ENCODE peak calls at places on chromosomes 16 and 17, in seven cellular contexts. One of them, this sample, is unnamed.

GRCh38 chr17:44417553-44417952 is 28.1 kb upstream of the ITGA2B start:
- DNase-seq in H9: no peak
- DNase-seq in neuronal stem cell: no peak
- DNase-seq in mesendoderm: peak; percentile 22
- DNase-seq in IMR-90: peak; percentile 97
- DNase-seq in trophoblast cell: peak; percentile 13
- DNase-seq in H1: no peak
- DNase-seq in this sample: peak; percentile 59

GRCh38 chr16:56370836-56371235 is 54.5 kb downstream of the AMFR start:
- DNase-seq in H9: no peak
- DNase-seq in neuronal stem cell: no peak
- DNase-seq in mesendoderm: no peak
- DNase-seq in IMR-90: peak; percentile 32
- DNase-seq in trophoblast cell: peak; percentile 9
- DNase-seq in H1: no peak
- DNase-seq in this sample: peak; percentile 57

GRCh38 chr16:64158941-64159588 is 962.8 kb downstream of the CDH11 start:
- DNase-seq in H9: no peak
- DNase-seq in neuronal stem cell: no peak
- DNase-seq in mesendoderm: no peak
- DNase-seq in IMR-90: no peak
- DNase-seq in trophoblast cell: no peak
- DNase-seq in H1: no peak
- DNase-seq in this sample: no peak

GRCh38 chr16:24525970-24526559 is 13.3 kb upstream of the RBBP6 start:
- DNase-seq in H9: peak; percentile 4
- DNase-seq in neuronal stem cell: no peak
- DNase-seq in mesendoderm: no peak
- DNase-seq in IMR-90: no peak
- DNase-seq in trophoblast cell: peak; percentile 95
- DNase-seq in H1: no peak
- DNase-seq in this sample: no peak

GRCh38 chr17:49725453-49725852 is 17.7 kb upstream of the SLC35B1 start:
- DNase-seq in H9: no peak
- DNase-seq in neuronal stem cell: no peak
- DNase-seq in mesendoderm: no peak
- DNase-seq in IMR-90: no peak
- DNase-seq in trophoblast cell: no peak
- DNase-seq in H1: no peak
- DNase-seq in this sample: no peak

GRCh38 chr16:11481987-11482386 is 104.7 kb downstream of the LITAF start:
- DNase-seq in H9: no peak
- DNase-seq in neuronal stem cell: no peak
- DNase-seq in mesendoderm: no peak
- DNase-seq in IMR-90: peak; percentile 95
- DNase-seq in trophoblast cell: no peak
- DNase-seq in H1: no peak
- DNase-seq in this sample: peak; percentile 71

GRCh38 chr17:60704170-60704569 is 26.5 kb downstream of the BCAS3 start:
- DNase-seq in H9: no peak
- DNase-seq in neuronal stem cell: no peak
- DNase-seq in mesendoderm: no peak
- DNase-seq in IMR-90: no peak
- DNase-seq in trophoblast cell: no peak
- DNase-seq in H1: no peak
- DNase-seq in this sample: no peak

GRCh38 chr16:49986351-49987124 is 38.5 kb upstream of the CNEP1R1 start:
- DNase-seq in H9: peak; percentile 39
- DNase-seq in neuronal stem cell: no peak
- DNase-seq in mesendoderm: no peak
- DNase-seq in IMR-90: peak; percentile 27
- DNase-seq in trophoblast cell: peak; percentile 68
- DNase-seq in H1: no peak
- DNase-seq in this sample: no peak

GRCh38 chr16:84115919-84116719 is 623 bp downstream of the MBTPS1 start:
- DNase-seq in H9: no peak
- DNase-seq in neuronal stem cell: no peak
- DNase-seq in mesendoderm: peak; percentile 67
- DNase-seq in IMR-90: peak; percentile 39
- DNase-seq in trophoblast cell: peak; percentile 80
- DNase-seq in H1: no peak
- DNase-seq in this sample: peak; percentile 49

GRCh38 chr17:40095944-40096791 is 4.2 kb downstream of the NR1D1 start:
- DNase-seq in H9: no peak
- DNase-seq in neuronal stem cell: no peak
- DNase-seq in mesendoderm: no peak
- DNase-seq in IMR-90: peak; percentile 19
- DNase-seq in trophoblast cell: peak; percentile 41
- DNase-seq in H1: no peak
- DNase-seq in this sample: no peak

GRCh38 chr16:82664181-82664580 is 37.4 kb downstream of the CDH13 start:
- DNase-seq in H9: no peak
- DNase-seq in neuronal stem cell: no peak
- DNase-seq in mesendoderm: no peak
- DNase-seq in IMR-90: no peak
- DNase-seq in trophoblast cell: no peak
- DNase-seq in H1: no peak
- DNase-seq in this sample: no peak

GRCh38 chr16:75306102-75306762 is 54.8 kb upstream of the BCAR1 start:
- DNase-seq in H9: no peak
- DNase-seq in neuronal stem cell: no peak
- DNase-seq in mesendoderm: no peak
- DNase-seq in IMR-90: peak; percentile 47
- DNase-seq in trophoblast cell: peak; percentile 84
- DNase-seq in H1: no peak
- DNase-seq in this sample: no peak

GRCh38 chr16:61412562-61412961 is 623.7 kb downstream of the CDH8 start:
- DNase-seq in H9: no peak
- DNase-seq in neuronal stem cell: no peak
- DNase-seq in mesendoderm: no peak
- DNase-seq in IMR-90: no peak
- DNase-seq in trophoblast cell: no peak
- DNase-seq in H1: no peak
- DNase-seq in this sample: no peak

GRCh38 chr16:84111481-84111880 is 5.3 kb downstream of the MBTPS1 start:
- DNase-seq in H9: no peak
- DNase-seq in neuronal stem cell: no peak
- DNase-seq in mesendoderm: no peak
- DNase-seq in IMR-90: no peak
- DNase-seq in trophoblast cell: no peak
- DNase-seq in H1: no peak
- DNase-seq in this sample: no peak

GRCh38 chr17:35460354-35460851 is 11.8 kb upstream of the SLFN13 start:
- DNase-seq in H9: peak; percentile 98
- DNase-seq in neuronal stem cell: peak; percentile 50
- DNase-seq in mesendoderm: peak; percentile 87
- DNase-seq in IMR-90: no peak
- DNase-seq in trophoblast cell: peak; percentile 85
- DNase-seq in H1: peak; percentile 59
- DNase-seq in this sample: no peak

GRCh38 chr16:15461376-15461775 is 27.0 kb downstream of the BMERB1 start:
- DNase-seq in H9: no peak
- DNase-seq in neuronal stem cell: no peak
- DNase-seq in mesendoderm: no peak
- DNase-seq in IMR-90: no peak
- DNase-seq in trophoblast cell: no peak
- DNase-seq in H1: no peak
- DNase-seq in this sample: no peak

GRCh38 chr17:41491476-41491875 is 1.8 kb upstream of the KRT36 start:
- DNase-seq in H9: no peak
- DNase-seq in neuronal stem cell: no peak
- DNase-seq in mesendoderm: no peak
- DNase-seq in IMR-90: no peak
- DNase-seq in trophoblast cell: no peak
- DNase-seq in H1: no peak
- DNase-seq in this sample: no peak

GRCh38 chr17:41492771-41493170 is 3.1 kb upstream of the KRT36 start:
- DNase-seq in H9: no peak
- DNase-seq in neuronal stem cell: no peak
- DNase-seq in mesendoderm: no peak
- DNase-seq in IMR-90: peak; percentile 27
- DNase-seq in trophoblast cell: no peak
- DNase-seq in H1: no peak
- DNase-seq in this sample: peak; percentile 67

GRCh38 chr17:41494524-41494923 is 4.8 kb upstream of the KRT36 start:
- DNase-seq in H9: no peak
- DNase-seq in neuronal stem cell: no peak
- DNase-seq in mesendoderm: peak; percentile 47
- DNase-seq in IMR-90: peak; percentile 39
- DNase-seq in trophoblast cell: peak; percentile 40
- DNase-seq in H1: no peak
- DNase-seq in this sample: peak; percentile 37

GRCh38 chr17:41490620-41491019 is 910 bp upstream of the KRT36 start:
- DNase-seq in H9: no peak
- DNase-seq in neuronal stem cell: no peak
- DNase-seq in mesendoderm: no peak
- DNase-seq in IMR-90: no peak
- DNase-seq in trophoblast cell: no peak
- DNase-seq in H1: no peak
- DNase-seq in this sample: no peak

DNA sequence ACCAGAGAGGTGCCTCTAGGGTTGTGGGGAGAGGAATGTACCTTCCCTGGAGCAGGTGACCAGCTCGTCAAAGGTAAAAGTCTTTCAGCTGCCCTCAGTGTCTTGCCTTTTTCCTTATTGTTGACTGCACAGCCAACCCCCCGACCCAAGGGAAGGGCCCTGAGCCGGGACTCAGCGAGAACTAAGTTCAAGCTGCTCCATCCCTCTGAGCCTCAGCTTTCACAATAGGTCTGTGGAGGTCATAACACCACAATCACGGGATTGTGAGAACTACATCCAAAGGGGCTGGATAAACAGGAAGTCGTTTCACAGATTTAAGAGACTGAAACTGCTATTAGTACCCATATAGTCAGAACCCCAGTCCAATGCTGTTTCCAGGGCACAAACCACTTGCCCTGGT is 2.6 kb upstream of the KRT36 start:
- DNase-seq in H9: no peak
- DNase-seq in neuronal stem cell: no peak
- DNase-seq in mesendoderm: no peak
- DNase-seq in IMR-90: peak; percentile 33
- DNase-seq in trophoblast cell: peak; percentile 33
- DNase-seq in H1: no peak
- DNase-seq in this sample: peak; percentile 77
- H3K27me3 ChIP-seq in H9: no peaks in the 10 kb centered on the region
- H3K27me3 ChIP-seq in neuronal stem cell: peaks cover 16% of the 10 kb centered on the region
- H3K27me3 ChIP-seq in mesendoderm: no peaks in the 10 kb centered on the region
- H3K27me3 ChIP-seq in IMR-90: no peaks in the 10 kb centered on the region
- H3K27me3 ChIP-seq in trophoblast cell: no peaks in the 10 kb centered on the region
- H3K27me3 ChIP-seq in H1: no peaks in the 10 kb centered on the region
- H3K27me3 ChIP-seq in this sample: no peaks in the 10 kb centered on the region

GRCh38 chr16:27762441-27762840 is 212.5 kb downstream of the KATNIP start:
- DNase-seq in H9: no peak
- DNase-seq in neuronal stem cell: no peak
- DNase-seq in mesendoderm: no peak
- DNase-seq in IMR-90: peak; percentile 58
- DNase-seq in trophoblast cell: peak; percentile 89
- DNase-seq in H1: no peak
- DNase-seq in this sample: peak; percentile 49
- H2BK5ac ChIP-seq in H9: no peak overlapping the region
- H2BK5ac ChIP-seq in neuronal stem cell: no peak overlapping the region
- H2BK5ac ChIP-seq in mesendoderm: no peak overlapping the region
- H2BK5ac ChIP-seq in IMR-90: no peak overlapping the region
- H2BK5ac ChIP-seq in trophoblast cell: no peak overlapping the region
- H2BK5ac ChIP-seq in H1: no peak overlapping the region
- H2BK5ac ChIP-seq in this sample: peak overlapping the region; percentile 67

GRCh38 chr16:28826141-28826540 is 3.3 kb downstream of the ATXN2L start:
- DNase-seq in H9: no peak
- DNase-seq in neuronal stem cell: no peak
- DNase-seq in mesendoderm: no peak
- DNase-seq in IMR-90: peak; percentile 34
- DNase-seq in trophoblast cell: peak; percentile 31
- DNase-seq in H1: no peak
- DNase-seq in this sample: peak; percentile 46
- H3K9ac ChIP-seq in H9: no peak overlapping the region
- H3K9ac ChIP-seq in neuronal stem cell: no peak overlapping the region
- H3K9ac ChIP-seq in mesendoderm: peak overlapping the region; percentile 13
- H3K9ac ChIP-seq in IMR-90: no peak overlapping the region
- H3K9ac ChIP-seq in trophoblast cell: no peak overlapping the region
- H3K9ac ChIP-seq in H1: no peak overlapping the region
- H3K9ac ChIP-seq in this sample: peak overlapping the region; percentile 96

GRCh38 chr17:79802736-79803420 is 6.0 kb upstream of the CBX8 start:
- DNase-seq in H9: peak; percentile 77
- DNase-seq in neuronal stem cell: no peak
- DNase-seq in mesendoderm: no peak
- DNase-seq in IMR-90: no peak
- DNase-seq in trophoblast cell: no peak
- DNase-seq in H1: no peak
- DNase-seq in this sample: no peak

GRCh38 chr17:79799538-79800324 is 2.9 kb upstream of the CBX8 start:
- DNase-seq in H9: peak; percentile 45
- DNase-seq in neuronal stem cell: no peak
- DNase-seq in mesendoderm: no peak
- DNase-seq in IMR-90: no peak
- DNase-seq in trophoblast cell: no peak
- DNase-seq in H1: no peak
- DNase-seq in this sample: no peak

GRCh38 chr17:79802039-79802735 is 5.3 kb upstream of the CBX8 start:
- DNase-seq in H9: no peak
- DNase-seq in neuronal stem cell: no peak
- DNase-seq in mesendoderm: no peak
- DNase-seq in IMR-90: no peak
- DNase-seq in trophoblast cell: no peak
- DNase-seq in H1: no peak
- DNase-seq in this sample: no peak

GRCh38 chr17:79800325-79801155 is 3.7 kb upstream of the CBX8 start:
- DNase-seq in H9: peak; percentile 93
- DNase-seq in neuronal stem cell: no peak
- DNase-seq in mesendoderm: peak; percentile 79
- DNase-seq in IMR-90: peak; percentile 39
- DNase-seq in trophoblast cell: peak; percentile 57
- DNase-seq in H1: no peak
- DNase-seq in this sample: peak; percentile 62

DNA sequence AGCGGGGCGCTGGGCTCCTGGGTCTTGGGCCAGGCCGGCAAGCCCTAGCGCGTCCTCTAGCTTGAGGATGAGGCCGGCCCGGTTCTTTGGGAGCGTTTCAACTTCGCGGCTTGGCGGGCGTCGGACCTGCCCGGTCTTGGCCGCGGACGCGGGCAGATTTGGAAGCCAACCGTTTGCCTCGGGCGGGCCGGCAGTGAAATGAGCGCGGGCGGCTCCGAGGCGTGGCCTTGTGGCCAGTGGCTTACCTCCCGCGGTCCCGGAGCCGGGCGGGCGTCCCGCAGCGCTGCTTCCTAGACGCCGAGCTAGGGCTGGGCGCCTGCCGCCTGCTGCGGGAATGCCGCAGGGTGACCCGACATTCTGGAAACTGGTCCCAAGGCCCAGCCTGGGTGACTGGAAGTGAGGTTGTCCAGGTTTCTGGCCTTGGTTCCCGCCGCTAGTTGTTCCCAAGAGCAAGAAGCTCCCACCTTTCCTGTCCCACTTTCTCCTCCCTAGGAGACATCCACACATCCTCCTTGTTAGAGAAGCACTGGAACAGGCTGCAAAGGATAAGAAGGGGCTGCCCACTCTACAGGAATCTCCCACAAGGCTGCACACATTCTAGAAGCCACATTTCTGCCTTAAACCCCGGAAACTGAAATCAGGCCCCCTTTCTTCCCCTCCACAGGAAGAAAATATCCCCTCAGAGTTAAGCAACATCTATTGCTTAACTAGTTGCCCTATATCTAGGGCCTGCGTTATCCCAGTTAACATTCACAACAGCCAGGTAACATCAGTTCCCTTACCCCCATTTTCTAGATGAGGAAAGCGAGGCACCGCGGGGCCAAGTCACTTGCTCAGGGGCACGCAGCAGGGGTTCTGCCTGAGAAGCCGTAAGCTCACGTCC is 4.5 kb upstream of the CBX8 start:
- DNase-seq in H9: peak; percentile 60
- DNase-seq in neuronal stem cell: no peak
- DNase-seq in mesendoderm: no peak
- DNase-seq in IMR-90: no peak
- DNase-seq in trophoblast cell: peak; percentile 38
- DNase-seq in H1: no peak
- DNase-seq in this sample: no peak
- H3K27me3 ChIP-seq in H9: peaks cover 79% of the 10 kb centered on the region
- H3K27me3 ChIP-seq in neuronal stem cell: peaks cover 80% of the 10 kb centered on the region
- H3K27me3 ChIP-seq in mesendoderm: peaks cover 86% of the 10 kb centered on the region
- H3K27me3 ChIP-seq in IMR-90: peaks cover 88% of the 10 kb centered on the region
- H3K27me3 ChIP-seq in trophoblast cell: peaks cover 87% of the 10 kb centered on the region
- H3K27me3 ChIP-seq in H1: peaks cover 83% of the 10 kb centered on the region
- H3K27me3 ChIP-seq in this sample: peaks cover 88% of the 10 kb centered on the region

This sample was measured in mesenchymal stem cell.